ENCODE peak calls at places on chromosomes 11 and 22, in nine cellular contexts. F is IMR-90, S is esophagus squamous epithelium, E is tibial nerve, K is pancreas, D is neural progenitor cell, U is colonic mucosa, T is GM23338, Y is PC-3. Z is an unnamed sample.
A peak's percentile ranks its signal among the peaks of the same experiment; 100 is the strongest.

GRCh38 chr11:37972691-37973090 is 1374.7 kb upstream of the RAG2 start:
- DNase-seq in F (no peak), S (no peak), E (no peak), K (no peak), D (no peak), U (no peak), T (no peak), Y (peak; percentile 6), Z (no peak)

GRCh38 chr11:70566768-70567530 is 168.6 kb downstream of the CTTN start:
- DNase-seq in F (no peak), S (no peak), E (no peak), K (no peak), D (no peak), U (no peak), T (no peak), Y (no peak), Z (no peak)

GRCh38 chr11:110430267-110431211 is 791 bp downstream of the FDX1 start:
- DNase-seq in F (peak; percentile 56), S (no peak), E (no peak), K (peak; percentile 45), D (peak; percentile 12), U (peak; percentile 75), T (peak; percentile 64), Y (peak; percentile 30), Z (peak; percentile 29)

GRCh38 chr22:30878516-30879365 is 89.8 kb downstream of the MORC2 start:
- DNase-seq in F (no peak), S (no peak), E (no peak), K (no peak), D (no peak), U (no peak), T (no peak), Y (no peak), Z (no peak)

GRCh38 chr11:65504671-65505433 is 6.0 kb downstream of the MALAT1 start:
- DNase-seq in F (peak; percentile 46), S (no peak), E (no peak), K (no peak), D (no peak), U (no peak), T (no peak), Y (no peak), Z (no peak)

GRCh38 chr11:74611369-74611861 is 19.0 kb downstream of the POLD3 start:
- DNase-seq in F (peak; percentile 87), S (no peak), E (no peak), K (no peak), D (peak; percentile 15), U (no peak), T (peak; percentile 48), Y (peak; percentile 68), Z (no peak)

GRCh38 chr11:113048820-113049555 is 87.8 kb downstream of the NCAM1 start:
- DNase-seq in F (no peak), S (no peak), E (no peak), K (no peak), D (no peak), U (no peak), T (no peak), Y (peak; percentile 31), Z (no peak)

GRCh38 chr22:32591620-32592019 is 117.0 kb downstream of the FBXO7 start:
- DNase-seq in F (peak; percentile 88), S (no peak), E (no peak), K (no peak), D (no peak), U (no peak), T (no peak), Y (no peak), Z (no peak)

DNA sequence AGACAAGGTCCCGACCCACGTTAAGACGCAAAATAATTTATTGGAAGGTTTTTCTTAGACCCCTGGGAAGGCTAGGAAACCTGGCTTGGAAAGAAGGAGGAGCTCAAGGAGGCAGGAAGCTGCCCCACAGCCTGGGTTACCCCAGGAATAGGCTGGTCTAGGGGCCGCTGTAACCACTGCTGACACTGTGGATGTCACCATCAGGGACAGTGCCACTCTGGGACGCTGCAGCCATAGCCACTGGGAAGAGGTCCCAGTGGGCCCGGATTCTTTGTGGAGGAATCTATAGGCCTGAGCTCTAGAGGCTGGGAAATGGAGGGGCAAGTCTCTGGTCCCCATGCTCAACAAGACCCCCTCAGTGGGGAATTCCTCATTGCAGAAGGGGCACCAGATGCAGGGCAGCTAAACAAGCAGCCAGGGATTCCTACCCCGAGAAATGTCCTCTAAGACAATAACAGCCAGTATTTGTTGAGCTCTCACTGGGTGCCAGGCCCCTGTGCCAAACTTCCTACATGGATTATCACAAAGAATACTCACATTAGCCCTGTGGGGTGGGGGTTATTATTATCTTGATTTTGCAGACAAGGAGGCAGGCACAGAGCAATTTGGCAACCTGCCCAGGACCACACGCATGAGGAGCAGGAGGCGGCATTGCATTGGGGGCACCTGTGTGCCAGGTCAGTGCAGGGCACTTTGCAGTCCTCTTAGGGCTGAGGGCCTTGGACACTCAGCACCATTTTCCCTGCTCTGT is 19.5 kb upstream of the CHKA start:
- DNase-seq in F (no peak), S (no peak), E (no peak), K (peak; percentile 71), D (no peak), U (no peak), T (no peak), Y (no peak), Z (peak; percentile 53)
- H3K27ac ChIP-seq in F (no peak overlapping the region), S (no peak overlapping the region), E (no peak overlapping the region), K (peak overlapping the region; percentile 85), D (no peak overlapping the region), U (no peak overlapping the region), T (no peak overlapping the region), Y (no peak overlapping the region), Z (peak overlapping the region; percentile 73)

GRCh38 chr11:83034673-83035014 is 37.1 kb downstream of the RAB30 start:
- DNase-seq in F (no peak), S (no peak), E (no peak), K (no peak), D (no peak), U (no peak), T (no peak), Y (no peak), Z (no peak)

GRCh38 chr11:83033972-83034672 is 37.6 kb downstream of the RAB30 start:
- DNase-seq in F (peak; percentile 71), S (no peak), E (peak; percentile 65), K (peak; percentile 25), D (peak; percentile 35), U (peak; percentile 48), T (peak; percentile 31), Y (peak; percentile 73), Z (peak; percentile 31)

GRCh38 chr11:83037877-83038276 is 33.8 kb downstream of the RAB30 start:
- DNase-seq in F (no peak), S (no peak), E (no peak), K (no peak), D (no peak), U (no peak), T (no peak), Y (no peak), Z (no peak)

GRCh38 chr11:83035070-83035854 is 36.4 kb downstream of the RAB30 start:
- DNase-seq in F (no peak), S (no peak), E (no peak), K (no peak), D (no peak), U (no peak), T (no peak), Y (no peak), Z (no peak)

DNA sequence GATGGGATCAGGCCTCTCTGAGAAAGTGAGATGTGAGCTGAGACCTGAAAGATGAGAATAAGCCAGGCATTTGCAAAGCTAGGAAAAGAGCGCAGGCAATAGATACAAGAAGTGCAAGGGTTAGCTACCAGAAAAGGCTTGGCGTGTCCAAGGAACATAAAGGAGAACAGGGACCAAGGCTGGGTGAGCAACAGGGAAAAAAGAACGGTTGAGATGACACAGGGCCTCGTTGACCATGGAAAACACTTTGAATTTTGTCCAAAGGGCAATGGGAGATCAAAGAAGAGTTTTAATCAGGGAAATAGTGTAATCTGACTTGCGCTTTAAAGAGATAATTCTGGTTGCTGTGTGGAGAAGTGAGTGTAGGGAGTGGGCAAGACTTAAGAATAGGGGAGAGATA is 35.0 kb downstream of the RAB30 start:
- DNase-seq in F (no peak), S (no peak), E (no peak), K (no peak), D (no peak), U (no peak), T (no peak), Y (no peak), Z (no peak)
- H3K4me1 ChIP-seq in F (peaks cover 6% of the 10 kb centered on the region), S (peaks cover 48% of the 10 kb centered on the region), E (no peaks in the 10 kb centered on the region), K (peaks cover 21% of the 10 kb centered on the region), D (peaks cover 11% of the 10 kb centered on the region), U (peaks cover 8% of the 10 kb centered on the region), T (peaks cover 13% of the 10 kb centered on the region), Y (peaks cover 21% of the 10 kb centered on the region), Z (peaks cover 17% of the 10 kb centered on the region)

GRCh38 chr22:37924386-37925065 is 18.4 kb downstream of the MICALL1 start:
- DNase-seq in F (no peak), S (no peak), E (no peak), K (no peak), D (no peak), U (no peak), T (no peak), Y (no peak), Z (peak; percentile 78)

GRCh38 chr22:37925311-37925710 is 19.2 kb downstream of the MICALL1 start:
- DNase-seq in F (no peak), S (no peak), E (no peak), K (no peak), D (no peak), U (no peak), T (no peak), Y (no peak), Z (no peak)

GRCh38 chr22:37925767-37926166 is 19.7 kb downstream of the MICALL1 start:
- DNase-seq in F (no peak), S (no peak), E (no peak), K (no peak), D (no peak), U (no peak), T (no peak), Y (no peak), Z (no peak)

GRCh38 chr22:37922177-37922576 is 16.1 kb downstream of the MICALL1 start:
- DNase-seq in F (no peak), S (no peak), E (no peak), K (no peak), D (no peak), U (no peak), T (no peak), Y (no peak), Z (no peak)

DNA sequence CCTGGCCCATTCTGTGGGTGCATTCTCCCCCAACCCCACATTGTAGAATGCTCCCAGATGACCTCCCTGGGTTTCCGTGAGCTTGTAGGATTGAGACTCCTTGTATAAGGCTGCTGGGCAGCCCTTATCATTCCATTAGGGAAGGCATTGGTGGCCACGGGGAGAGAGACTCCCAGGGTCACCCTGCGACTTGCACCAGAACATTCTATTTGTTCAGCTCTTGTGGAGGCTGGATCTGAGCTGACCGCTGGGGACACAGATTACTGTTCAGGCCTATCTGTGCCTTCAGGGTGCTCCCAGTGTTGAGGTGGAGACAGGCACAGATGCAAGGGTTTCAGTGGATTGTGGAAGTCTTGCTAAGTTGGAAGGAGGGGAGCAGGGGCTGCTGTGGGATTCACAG is 17.8 kb downstream of the MICALL1 start:
- DNase-seq in F (no peak), S (no peak), E (no peak), K (no peak), D (no peak), U (no peak), T (no peak), Y (no peak), Z (peak; percentile 70)
- H3K36me3 ChIP-seq in F (peaks cover 56% of the 10 kb centered on the region), S (peaks cover 68% of the 10 kb centered on the region), E (peaks cover 2% of the 10 kb centered on the region), K (peaks cover 38% of the 10 kb centered on the region), D (no peaks in the 10 kb centered on the region), U (peaks cover 11% of the 10 kb centered on the region), T (no peaks in the 10 kb centered on the region), Y (no peaks in the 10 kb centered on the region), Z (peaks cover 44% of the 10 kb centered on the region)

DNA sequence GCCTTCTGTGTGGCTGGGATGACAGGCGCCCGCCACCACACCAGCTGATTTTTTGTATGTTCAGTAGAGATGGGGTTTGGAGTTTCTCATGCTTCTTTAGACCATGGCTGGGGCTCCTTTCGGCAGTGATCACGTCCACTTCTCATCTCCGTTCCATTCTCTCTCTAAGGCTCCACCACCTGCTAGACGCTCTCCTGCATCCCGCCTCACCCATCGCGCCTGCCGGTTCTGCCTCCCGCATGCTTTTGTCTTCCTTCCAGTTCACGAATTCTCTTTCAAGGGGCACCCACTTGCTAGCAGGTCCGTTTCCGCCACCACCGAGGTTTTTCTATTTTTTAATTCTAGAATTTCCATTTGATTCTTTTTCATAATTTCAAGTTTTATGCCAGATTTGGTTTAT is 22.0 kb upstream of the SYT8 start:
- DNase-seq in F (no peak), S (no peak), E (no peak), K (no peak), D (no peak), U (no peak), T (no peak), Y (no peak), Z (no peak)
- H3K27ac ChIP-seq in F (no peak overlapping the region), S (no peak overlapping the region), E (no peak overlapping the region), K (no peak overlapping the region), D (no peak overlapping the region), U (no peak overlapping the region), T (no peak overlapping the region), Y (no peak overlapping the region), Z (no peak overlapping the region)

Z was measured in stomach.